ENCODE peak calls at places on chromosomes 5 and 9, in eight cellular contexts. One of them, this sample, is unnamed.

GRCh38 chr5:73987915-73988314 is 361.9 kb downstream of the ARHGEF28 start:
- DNase-seq in body of pancreas: no peak
- DNase-seq in tibial artery: no peak
- DNase-seq in cardiac fibroblast: no peak
- DNase-seq in lung: no peak
- DNase-seq in HFF-Myc: no peak
- DNase-seq in A549: no peak
- DNase-seq in A673: no peak
- DNase-seq in this sample: no peak

GRCh38 chr9:93027750-93028149 is 30.8 kb upstream of the SUSD3 start:
- DNase-seq in body of pancreas: no peak
- DNase-seq in tibial artery: no peak
- DNase-seq in cardiac fibroblast: no peak
- DNase-seq in lung: no peak
- DNase-seq in HFF-Myc: no peak
- DNase-seq in A549: no peak
- DNase-seq in A673: no peak
- DNase-seq in this sample: no peak

GRCh38 chr5:1048861-1049838 is 40.5 kb downstream of the NKD2 start:
- DNase-seq in body of pancreas: no peak
- DNase-seq in tibial artery: no peak
- DNase-seq in cardiac fibroblast: no peak
- DNase-seq in lung: no peak
- DNase-seq in HFF-Myc: no peak
- DNase-seq in A549: no peak
- DNase-seq in A673: no peak
- DNase-seq in this sample: peak

GRCh38 chr9:128577206-128577605 is 24.8 kb downstream of the SPTAN1 start:
- DNase-seq in body of pancreas: no peak
- DNase-seq in tibial artery: no peak
- DNase-seq in cardiac fibroblast: no peak
- DNase-seq in lung: no peak
- DNase-seq in HFF-Myc: no peak
- DNase-seq in A549: no peak
- DNase-seq in A673: no peak
- DNase-seq in this sample: no peak

GRCh38 chr5:141874262-141874964 is 3.8 kb downstream of the PCDH1 start:
- DNase-seq in body of pancreas: peak
- DNase-seq in tibial artery: peak
- DNase-seq in cardiac fibroblast: no peak
- DNase-seq in lung: no peak
- DNase-seq in HFF-Myc: no peak
- DNase-seq in A549: no peak
- DNase-seq in A673: no peak
- DNase-seq in this sample: peak

GRCh38 chr9:38680827-38681226 is 39.1 kb downstream of the FAM240B start:
- DNase-seq in body of pancreas: no peak
- DNase-seq in tibial artery: no peak
- DNase-seq in cardiac fibroblast: no peak
- DNase-seq in lung: no peak
- DNase-seq in HFF-Myc: no peak
- DNase-seq in A549: no peak
- DNase-seq in A673: no peak
- DNase-seq in this sample: no peak

GRCh38 chr5:87732875-87733768 is 320.4 kb upstream of the CCNH start:
- DNase-seq in body of pancreas: no peak
- DNase-seq in tibial artery: no peak
- DNase-seq in cardiac fibroblast: no peak
- DNase-seq in lung: no peak
- DNase-seq in HFF-Myc: no peak
- DNase-seq in A549: no peak
- DNase-seq in A673: no peak
- DNase-seq in this sample: no peak

GRCh38 chr9:86303316-86303975 is 21.1 kb upstream of the ISCA1 start:
- DNase-seq in body of pancreas: no peak
- DNase-seq in tibial artery: no peak
- DNase-seq in cardiac fibroblast: peak
- DNase-seq in lung: no peak
- DNase-seq in HFF-Myc: no peak
- DNase-seq in A549: no peak
- DNase-seq in A673: no peak
- DNase-seq in this sample: no peak

GRCh38 chr5:18507114-18507513 is 872.9 kb downstream of the TAF11L14 start:
- DNase-seq in body of pancreas: no peak
- DNase-seq in tibial artery: no peak
- DNase-seq in cardiac fibroblast: no peak
- DNase-seq in lung: no peak
- DNase-seq in HFF-Myc: no peak
- DNase-seq in A549: no peak
- DNase-seq in A673: no peak
- DNase-seq in this sample: no peak

GRCh38 chr9:114662081-114662989 is 4.7 kb upstream of the TEX53 start:
- DNase-seq in body of pancreas: peak
- DNase-seq in tibial artery: no peak
- DNase-seq in cardiac fibroblast: peak
- DNase-seq in lung: peak
- DNase-seq in HFF-Myc: no peak
- DNase-seq in A549: peak
- DNase-seq in A673: peak
- DNase-seq in this sample: no peak

GRCh38 chr9:16982780-16983179 is 112.3 kb upstream of the BNC2 start:
- DNase-seq in body of pancreas: no peak
- DNase-seq in tibial artery: no peak
- DNase-seq in cardiac fibroblast: no peak
- DNase-seq in lung: no peak
- DNase-seq in HFF-Myc: no peak
- DNase-seq in A549: no peak
- DNase-seq in A673: no peak
- DNase-seq in this sample: no peak

GRCh38 chr9:134375430-134376385 is 49.5 kb downstream of the RXRA start:
- DNase-seq in body of pancreas: peak
- DNase-seq in tibial artery: peak
- DNase-seq in cardiac fibroblast: peak
- DNase-seq in lung: no peak
- DNase-seq in HFF-Myc: no peak
- DNase-seq in A549: no peak
- DNase-seq in A673: peak
- DNase-seq in this sample: peak

GRCh38 chr9:92808726-92809451 is 44.3 kb upstream of the BICD2 start:
- DNase-seq in body of pancreas: peak
- DNase-seq in tibial artery: peak
- DNase-seq in cardiac fibroblast: peak
- DNase-seq in lung: peak
- DNase-seq in HFF-Myc: no peak
- DNase-seq in A549: peak
- DNase-seq in A673: peak
- DNase-seq in this sample: peak

GRCh38 chr9:27437652-27438373 is 86.3 kb upstream of the IFNK start:
- DNase-seq in body of pancreas: no peak
- DNase-seq in tibial artery: no peak
- DNase-seq in cardiac fibroblast: no peak
- DNase-seq in lung: no peak
- DNase-seq in HFF-Myc: no peak
- DNase-seq in A549: no peak
- DNase-seq in A673: no peak
- DNase-seq in this sample: no peak

GRCh38 chr5:179620703-179621350 is 2.6 kb downstream of the HNRNPH1 start:
- DNase-seq in body of pancreas: no peak
- DNase-seq in tibial artery: no peak
- DNase-seq in cardiac fibroblast: peak
- DNase-seq in lung: no peak
- DNase-seq in HFF-Myc: no peak
- DNase-seq in A549: no peak
- DNase-seq in A673: no peak
- DNase-seq in this sample: no peak

GRCh38 chr5:54517174-54517511 is 416 bp upstream of the SNX18 start:
- DNase-seq in body of pancreas: no peak
- DNase-seq in tibial artery: no peak
- DNase-seq in cardiac fibroblast: no peak
- DNase-seq in lung: no peak
- DNase-seq in HFF-Myc: no peak
- DNase-seq in A549: peak
- DNase-seq in A673: no peak
- DNase-seq in this sample: no peak

GRCh38 chr5:54516051-54516645 is 1.4 kb upstream of the SNX18 start:
- DNase-seq in body of pancreas: no peak
- DNase-seq in tibial artery: no peak
- DNase-seq in cardiac fibroblast: no peak
- DNase-seq in lung: no peak
- DNase-seq in HFF-Myc: no peak
- DNase-seq in A549: no peak
- DNase-seq in A673: peak
- DNase-seq in this sample: no peak

GRCh38 chr5:54519083-54519541 is 1.6 kb downstream of the SNX18 start:
- DNase-seq in body of pancreas: peak
- DNase-seq in tibial artery: peak
- DNase-seq in cardiac fibroblast: no peak
- DNase-seq in lung: no peak
- DNase-seq in HFF-Myc: no peak
- DNase-seq in A549: no peak
- DNase-seq in A673: no peak
- DNase-seq in this sample: no peak

GRCh38 chr5:54518146-54519082 is 855 bp downstream of the SNX18 start:
- DNase-seq in body of pancreas: peak
- DNase-seq in tibial artery: peak
- DNase-seq in cardiac fibroblast: peak
- DNase-seq in lung: peak
- DNase-seq in HFF-Myc: no peak
- DNase-seq in A549: peak
- DNase-seq in A673: peak
- DNase-seq in this sample: peak

GRCh38 chr5:54517512-54518145 is at the start of gene SNX18:
- DNase-seq in body of pancreas: peak
- DNase-seq in tibial artery: peak
- DNase-seq in cardiac fibroblast: peak
- DNase-seq in lung: peak
- DNase-seq in HFF-Myc: peak
- DNase-seq in A549: peak
- DNase-seq in A673: peak
- DNase-seq in this sample: peak
- TF ChIP-seq CTCF in body of pancreas: peak
- TF ChIP-seq CTCF in tibial artery: peak
- TF ChIP-seq CTCF in cardiac fibroblast: peak
- TF ChIP-seq CTCF in lung: peak
- TF ChIP-seq CTCF in HFF-Myc: peak
- TF ChIP-seq CTCF in A549: peak
- TF ChIP-seq CTCF in A673: peak
- TF ChIP-seq CTCF in this sample: peak

GRCh38 chr5:132265336-132266030 is 8.0 kb downstream of the PDLIM4 start:
- DNase-seq in body of pancreas: peak
- DNase-seq in tibial artery: peak
- DNase-seq in cardiac fibroblast: peak
- DNase-seq in lung: peak
- DNase-seq in HFF-Myc: peak
- DNase-seq in A549: peak
- DNase-seq in A673: peak
- DNase-seq in this sample: peak
- TF ChIP-seq CTCF in body of pancreas: no peak
- TF ChIP-seq CTCF in tibial artery: no peak
- TF ChIP-seq CTCF in cardiac fibroblast: peak
- TF ChIP-seq CTCF in lung: no peak
- TF ChIP-seq CTCF in HFF-Myc: no peak
- TF ChIP-seq CTCF in A549: no peak
- TF ChIP-seq CTCF in A673: no peak
- TF ChIP-seq CTCF in this sample: no peak

GRCh38 chr5:142911775-142912174 is 141.6 kb downstream of the ARHGAP26 start:
- DNase-seq in body of pancreas: no peak
- DNase-seq in tibial artery: no peak
- DNase-seq in cardiac fibroblast: no peak
- DNase-seq in lung: no peak
- DNase-seq in HFF-Myc: no peak
- DNase-seq in A549: no peak
- DNase-seq in A673: no peak
- DNase-seq in this sample: no peak

GRCh38 chr5:142915840-142916424 is 145.8 kb downstream of the ARHGAP26 start:
- DNase-seq in body of pancreas: peak
- DNase-seq in tibial artery: no peak
- DNase-seq in cardiac fibroblast: peak
- DNase-seq in lung: no peak
- DNase-seq in HFF-Myc: no peak
- DNase-seq in A549: peak
- DNase-seq in A673: peak
- DNase-seq in this sample: no peak

GRCh38 chr5:142915038-142915437 is 144.9 kb downstream of the ARHGAP26 start:
- DNase-seq in body of pancreas: no peak
- DNase-seq in tibial artery: no peak
- DNase-seq in cardiac fibroblast: no peak
- DNase-seq in lung: no peak
- DNase-seq in HFF-Myc: no peak
- DNase-seq in A549: no peak
- DNase-seq in A673: no peak
- DNase-seq in this sample: no peak

GRCh38 chr5:142911170-142911569 is 141.0 kb downstream of the ARHGAP26 start:
- DNase-seq in body of pancreas: peak
- DNase-seq in tibial artery: no peak
- DNase-seq in cardiac fibroblast: no peak
- DNase-seq in lung: no peak
- DNase-seq in HFF-Myc: no peak
- DNase-seq in A549: no peak
- DNase-seq in A673: no peak
- DNase-seq in this sample: no peak

GRCh38 chr5:142913728-142914338 is 143.7 kb downstream of the ARHGAP26 start:
- DNase-seq in body of pancreas: no peak
- DNase-seq in tibial artery: no peak
- DNase-seq in cardiac fibroblast: no peak
- DNase-seq in lung: no peak
- DNase-seq in HFF-Myc: no peak
- DNase-seq in A549: no peak
- DNase-seq in A673: peak
- DNase-seq in this sample: no peak
- TF ChIP-seq CTCF in body of pancreas: no peak
- TF ChIP-seq CTCF in tibial artery: no peak
- TF ChIP-seq CTCF in cardiac fibroblast: no peak
- TF ChIP-seq CTCF in lung: no peak
- TF ChIP-seq CTCF in HFF-Myc: peak
- TF ChIP-seq CTCF in A549: no peak
- TF ChIP-seq CTCF in A673: peak
- TF ChIP-seq CTCF in this sample: peak

GRCh38 chr5:5572983-5573797 is 150.7 kb downstream of the ICE1 start:
- DNase-seq in body of pancreas: no peak
- DNase-seq in tibial artery: no peak
- DNase-seq in cardiac fibroblast: no peak
- DNase-seq in lung: no peak
- DNase-seq in HFF-Myc: no peak
- DNase-seq in A549: no peak
- DNase-seq in A673: no peak
- DNase-seq in this sample: peak

GRCh38 chr5:5573798-5574380 is 151.4 kb downstream of the ICE1 start:
- DNase-seq in body of pancreas: no peak
- DNase-seq in tibial artery: no peak
- DNase-seq in cardiac fibroblast: no peak
- DNase-seq in lung: no peak
- DNase-seq in HFF-Myc: no peak
- DNase-seq in A549: no peak
- DNase-seq in A673: no peak
- DNase-seq in this sample: no peak

GRCh38 chr5:5572010-5572982 is 149.8 kb downstream of the ICE1 start:
- DNase-seq in body of pancreas: peak
- DNase-seq in tibial artery: peak
- DNase-seq in cardiac fibroblast: no peak
- DNase-seq in lung: no peak
- DNase-seq in HFF-Myc: no peak
- DNase-seq in A549: no peak
- DNase-seq in A673: peak
- DNase-seq in this sample: peak

GRCh38 chr5:5575461-5575860 is 153.0 kb downstream of the ICE1 start:
- DNase-seq in body of pancreas: no peak
- DNase-seq in tibial artery: no peak
- DNase-seq in cardiac fibroblast: no peak
- DNase-seq in lung: no peak
- DNase-seq in HFF-Myc: no peak
- DNase-seq in A549: no peak
- DNase-seq in A673: no peak
- DNase-seq in this sample: no peak

GRCh38 chr5:5570646-5571045 is 148.2 kb downstream of the ICE1 start:
- DNase-seq in body of pancreas: no peak
- DNase-seq in tibial artery: no peak
- DNase-seq in cardiac fibroblast: no peak
- DNase-seq in lung: no peak
- DNase-seq in HFF-Myc: no peak
- DNase-seq in A549: no peak
- DNase-seq in A673: no peak
- DNase-seq in this sample: no peak
- TF ChIP-seq CTCF in body of pancreas: no peak
- TF ChIP-seq CTCF in tibial artery: no peak
- TF ChIP-seq CTCF in cardiac fibroblast: no peak
- TF ChIP-seq CTCF in lung: no peak
- TF ChIP-seq CTCF in HFF-Myc: no peak
- TF ChIP-seq CTCF in A549: no peak
- TF ChIP-seq CTCF in A673: no peak
- TF ChIP-seq CTCF in this sample: no peak